ENCODE peak calls at places on chromosomes 16 and 17, in seven cellular contexts. O is H9, B is psoas muscle, P is GM13977, H is AG04450, V is cardiac fibroblast, D is heart right ventricle. X is an unnamed sample.

GRCh38 chr17:11900103-11900502 is 97.2 kb downstream of the ZNF18 start:
- DNase-seq in H (no peak), B (no peak), V (no peak), P (no peak), D (no peak), O (no peak), X (no peak)

GRCh38 chr17:41406205-41406604 is 8.8 kb upstream of the KRT31 start:
- DNase-seq in O (no peak), B (no peak), D (no peak), H (no peak), V (no peak), P (no peak), X (no peak)

GRCh38 chr17:6786618-6787017 is 10.6 kb downstream of the FBXO39 start:
- DNase-seq in H (peak), D (no peak), O (no peak), P (no peak), V (peak), B (no peak), X (no peak)

GRCh38 chr16:149024-149675 is 3.3 kb upstream of the HBZ start:
- DNase-seq in D (no peak), V (peak), B (no peak), H (peak), P (no peak), O (no peak), X (no peak)

GRCh38 chr16:24670623-24671454 is 58.6 kb upstream of the TNRC6A start:
- DNase-seq in O (peak), P (peak), V (peak), D (peak), H (no peak), B (peak), X (no peak)

GRCh38 chr17:33981713-33982601 is 273.1 kb upstream of the CCL2 start:
- DNase-seq in P (no peak), D (no peak), H (no peak), O (no peak), V (no peak), B (no peak), X (no peak)

GRCh38 chr17:30530346-30531025 is 53.3 kb downstream of the GOSR1 start:
- DNase-seq in B (no peak), O (no peak), P (no peak), V (peak), D (no peak), H (peak), X (no peak)

GRCh38 chr17:34234616-34235015 is 20.5 kb upstream of the CCL2 start:
- DNase-seq in O (no peak), B (no peak), H (no peak), V (no peak), D (no peak), P (no peak), X (no peak)

GRCh38 chr17:76716146-76716833 is 5.5 kb upstream of the MXRA7 start:
- DNase-seq in B (peak), D (no peak), H (peak), P (no peak), O (no peak), V (peak), X (no peak)

GRCh38 chr16:25093208-25094061 is 18.1 kb upstream of the LCMT1 start:
- DNase-seq in D (no peak), P (peak), B (no peak), O (no peak), V (no peak), H (no peak), X (no peak)

GRCh38 chr16:66441586-66442375 is 14.7 kb downstream of the BEAN1 start:
- DNase-seq in H (no peak), D (no peak), B (no peak), P (no peak), V (peak), O (no peak), X (no peak)

GRCh38 chr17:48027322-48027981 is 10.1 kb downstream of the COPZ2 start:
- DNase-seq in D (no peak), B (no peak), V (no peak), H (no peak), P (no peak), O (no peak), X (no peak)

GRCh38 chr16:85010931-85011845 is at the start of gene ZDHHC7:
- DNase-seq in O (peak), D (peak), H (peak), V (peak), B (peak), P (peak), X (peak)
- TF ChIP-seq CTCF in O (peak), D (no peak), H (no peak), V (peak), B (peak), P (no peak), X (no peak)

DNA sequence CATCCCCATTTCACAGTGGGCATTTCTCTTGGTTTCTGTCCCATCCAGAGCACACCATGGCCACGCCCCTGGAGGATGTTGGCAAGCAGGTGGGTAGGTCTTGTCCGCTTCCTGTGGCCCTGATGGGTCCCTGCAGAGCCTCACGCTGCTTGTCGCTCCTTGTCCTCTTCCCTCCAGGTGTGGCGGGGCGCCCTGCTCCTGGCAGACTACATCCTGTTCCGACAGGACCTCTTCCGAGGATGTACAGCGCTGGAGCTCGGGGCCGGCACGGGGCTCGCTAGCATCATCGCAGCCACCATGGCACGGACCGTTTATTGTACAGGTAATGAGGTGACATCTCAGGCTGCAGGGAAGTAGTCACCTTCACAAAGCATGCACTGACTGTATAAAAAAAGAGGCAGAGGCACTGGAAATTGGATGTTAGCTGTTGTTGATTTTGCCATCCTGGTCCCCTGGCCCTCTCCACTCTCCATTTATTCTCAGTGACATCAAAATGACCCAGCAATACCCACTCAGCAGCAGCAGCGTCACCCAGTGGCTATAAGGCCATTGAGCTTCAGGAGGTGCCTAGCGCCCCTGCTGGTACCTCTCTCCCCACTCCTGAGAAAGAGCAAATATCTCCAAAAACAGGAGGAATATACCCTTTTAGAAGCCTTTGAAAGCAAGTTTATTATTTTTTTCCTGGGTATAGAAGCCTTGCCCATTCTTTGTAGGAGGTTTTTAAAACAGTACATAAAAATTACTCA is 13.7 kb downstream of the METTL22 start:
- DNase-seq in H (no peak), B (no peak), O (peak), P (no peak), D (no peak), V (peak), X (no peak)
- TF ChIP-seq CTCF in H (peak), B (no peak), O (peak), P (peak), D (no peak), V (peak), X (no peak)

GRCh38 chr16:1763521-1764511 is 7.5 kb downstream of the NME3 start:
- DNase-seq in V (peak), O (peak), P (no peak), B (peak), D (no peak), H (no peak), X (no peak)
- TF ChIP-seq CTCF in V (peak), O (peak), P (peak), B (peak), D (no peak), H (peak), X (no peak)

GRCh38 chr16:50247123-50247905 is 19.0 kb upstream of the ADCY7 start:
- DNase-seq in D (no peak), H (no peak), B (no peak), O (no peak), P (no peak), V (no peak), X (no peak)

GRCh38 chr16:50244504-50245416 is 21.6 kb upstream of the ADCY7 start:
- DNase-seq in O (peak), P (no peak), H (no peak), V (no peak), D (no peak), B (no peak), X (no peak)

GRCh38 chr16:50246299-50247122 is 19.8 kb upstream of the ADCY7 start:
- DNase-seq in B (no peak), O (no peak), V (no peak), D (peak), P (peak), H (no peak), X (peak)

GRCh38 chr16:50244140-50244503 is 22.2 kb upstream of the ADCY7 start:
- DNase-seq in V (peak), H (no peak), D (no peak), B (no peak), O (no peak), P (no peak), X (no peak)

GRCh38 chr16:50245417-50246298 is 20.7 kb upstream of the ADCY7 start:
- DNase-seq in P (peak), D (peak), O (no peak), H (no peak), V (peak), B (no peak), X (peak)
- TF ChIP-seq CTCF in P (peak), D (no peak), O (no peak), H (no peak), V (no peak), B (peak), X (no peak)

X was measured in activated B cell treated with CpG ODN at 0.5 μM for 24 hours.